ENCODE peak calls at places on chromosome X, in seven cellular contexts. Y is mammary epithelial cell; O is IMR-90; J is effector memory CD4-positive, alpha-beta T cell; M is CD4-positive, alpha-beta memory T cell; L is NT2/D1; C is GM23248. I is an unnamed sample.

GRCh38 chrX:37860731-37861130 is 13.4 kb upstream of the DYNLT3 start:
- DNase-seq in L (no peak), M (no peak), C (no peak), O (no peak), Y (no peak), J (no peak), I (no peak)

GRCh38 chrX:150364347-150365050 is 1.4 kb downstream of the MAMLD1 start:
- DNase-seq in C (peak; percentile 54), M (peak; percentile 12), J (no peak), O (peak; percentile 6), L (no peak), Y (peak; percentile 39), I (peak; percentile 18)

GRCh38 chrX:3738489-3738888 is 25.0 kb upstream of the PRKX start:
- DNase-seq in L (no peak), J (no peak), Y (no peak), O (no peak), C (no peak), M (no peak), I (no peak)

GRCh38 chrX:48936429-48937064 is 17.7 kb upstream of the PIM2 start:
- DNase-seq in Y (no peak), J (no peak), L (no peak), M (no peak), O (no peak), C (no peak), I (no peak)

GRCh38 chrX:103823591-103823990 is 8.5 kb downstream of the RAB9B start:
- DNase-seq in Y (no peak), O (peak; percentile 19), J (no peak), M (no peak), L (no peak), C (peak; percentile 51), I (no peak)

GRCh38 chrX:78517124-78517523 is 142.0 kb downstream of the RTL3 start:
- DNase-seq in C (no peak), L (no peak), O (no peak), M (peak; percentile 88), Y (peak; percentile 43), J (peak; percentile 60), I (no peak)

GRCh38 chrX:55874807-55875206 is 157.3 kb downstream of the RRAGB start:
- DNase-seq in M (no peak), Y (no peak), O (no peak), J (no peak), L (no peak), C (no peak), I (no peak)

GRCh38 chrX:108268434-108269080 is 169.7 kb downstream of the COL4A6 start:
- DNase-seq in C (peak; percentile 5), L (no peak), Y (peak; percentile 54), M (no peak), O (no peak), J (no peak), I (no peak)

GRCh38 chrX:135974279-135974856 is 580 bp upstream of the MMGT1 start:
- DNase-seq in O (peak; percentile 52), L (no peak), Y (no peak), M (peak; percentile 55), C (no peak), J (no peak), I (peak; percentile 71)

GRCh38 chrX:86014421-86014820 is 32.9 kb downstream of the CHM start:
- DNase-seq in C (no peak), J (no peak), Y (no peak), O (no peak), M (no peak), L (no peak), I (no peak)

GRCh38 chrX:118286066-118286758 is 59.7 kb upstream of the WDR44 start:
- DNase-seq in M (no peak), L (no peak), C (no peak), Y (no peak), J (no peak), O (no peak), I (no peak)

GRCh38 chrX:30992381-30992904 is 79.4 kb downstream of the FTHL17 start:
- DNase-seq in J (no peak), L (no peak), O (no peak), M (no peak), C (no peak), Y (peak; percentile 35), I (peak; percentile 67)

GRCh38 chrX:15903186-15903681 is 48.6 kb upstream of the AP1S2 start:
- DNase-seq in J (no peak), C (no peak), L (no peak), O (no peak), M (no peak), Y (no peak), I (peak; percentile 78)

GRCh38 chrX:30313322-30313721 is 4.1 kb upstream of the NR0B1 start:
- DNase-seq in L (no peak), O (no peak), J (no peak), Y (no peak), M (no peak), C (no peak), I (peak; percentile 77)

GRCh38 chrX:28133763-28134162 is 152.5 kb upstream of the DCAF8L1 start:
- DNase-seq in C (no peak), J (no peak), L (no peak), M (no peak), O (no peak), Y (no peak), I (no peak)

GRCh38 chrX:107496786-107497185 is 47.3 kb downstream of the FRMPD3 start:
- DNase-seq in O (no peak), C (no peak), Y (no peak), J (no peak), L (no peak), M (no peak), I (no peak)

GRCh38 chrX:124805486-124805885 is 459.1 kb downstream of the SH2D1A start:
- DNase-seq in Y (no peak), C (no peak), O (no peak), J (no peak), M (no peak), L (no peak), I (no peak)

GRCh38 chrX:109926118-109926517 is 76.8 kb upstream of the TMEM164 start:
- DNase-seq in L (no peak), J (no peak), M (no peak), O (no peak), Y (no peak), C (no peak), I (no peak)

GRCh38 chrX:138748480-138748879 is 37.0 kb upstream of the FGF13 start:
- DNase-seq in Y (no peak), J (no peak), L (no peak), O (peak; percentile 6), M (no peak), C (peak; percentile 39), I (peak; percentile 42)

GRCh38 chrX:31837445-31837844 is 765.6 kb upstream of the FTHL17 start:
- DNase-seq in C (no peak), Y (no peak), J (no peak), L (no peak), M (no peak), O (no peak), I (no peak)

GRCh38 chrX:111095974-111096870 is at the start of gene PAK3:
- DNase-seq in C (peak; percentile 15), Y (peak; percentile 69), M (peak; percentile 50), O (peak; percentile 64), L (peak; percentile 50), J (peak; percentile 41), I (peak; percentile 94)

GRCh38 chrX:100980608-100981497 is 11.3 kb downstream of the ARL13A start:
- DNase-seq in C (peak; percentile 73), O (peak; percentile 81), L (no peak), M (no peak), J (no peak), Y (peak; percentile 53), I (peak; percentile 13)

GRCh38 chrX:17519349-17519748 is 144.3 kb downstream of the NHS start:
- DNase-seq in C (peak; percentile 55), L (no peak), Y (no peak), M (no peak), J (no peak), O (peak; percentile 7), I (no peak)

DNA sequence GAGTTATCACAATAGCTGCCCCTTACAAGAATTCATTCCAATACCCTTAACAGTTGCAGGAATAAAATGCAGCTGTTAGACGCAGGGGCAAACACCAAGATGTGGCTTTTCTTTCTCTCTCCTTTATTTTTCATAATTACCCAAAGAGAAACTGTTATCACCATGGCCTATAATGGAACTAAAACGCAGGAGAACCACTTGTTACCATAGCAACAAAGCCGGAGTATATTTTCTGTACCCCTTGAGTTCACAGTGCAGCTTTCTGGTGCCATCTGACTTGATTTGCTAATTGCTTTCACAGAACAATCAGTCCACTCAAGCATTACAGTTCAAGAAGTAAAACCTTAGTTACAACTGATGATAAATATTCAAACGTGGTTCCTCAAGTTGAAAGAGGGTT is 157.9 kb downstream of the AMELX start:
- DNase-seq in O (no peak), J (no peak), M (no peak), C (no peak), Y (no peak), L (no peak), I (no peak)
- H3K4me1 ChIP-seq in O (peaks cover 3% of the 10 kb centered on the region), J (no peaks in the 10 kb centered on the region), M (no peaks in the 10 kb centered on the region), C (peaks cover 10% of the 10 kb centered on the region), Y (no peaks in the 10 kb centered on the region), L (no peaks in the 10 kb centered on the region), I (no peaks in the 10 kb centered on the region)

DNA sequence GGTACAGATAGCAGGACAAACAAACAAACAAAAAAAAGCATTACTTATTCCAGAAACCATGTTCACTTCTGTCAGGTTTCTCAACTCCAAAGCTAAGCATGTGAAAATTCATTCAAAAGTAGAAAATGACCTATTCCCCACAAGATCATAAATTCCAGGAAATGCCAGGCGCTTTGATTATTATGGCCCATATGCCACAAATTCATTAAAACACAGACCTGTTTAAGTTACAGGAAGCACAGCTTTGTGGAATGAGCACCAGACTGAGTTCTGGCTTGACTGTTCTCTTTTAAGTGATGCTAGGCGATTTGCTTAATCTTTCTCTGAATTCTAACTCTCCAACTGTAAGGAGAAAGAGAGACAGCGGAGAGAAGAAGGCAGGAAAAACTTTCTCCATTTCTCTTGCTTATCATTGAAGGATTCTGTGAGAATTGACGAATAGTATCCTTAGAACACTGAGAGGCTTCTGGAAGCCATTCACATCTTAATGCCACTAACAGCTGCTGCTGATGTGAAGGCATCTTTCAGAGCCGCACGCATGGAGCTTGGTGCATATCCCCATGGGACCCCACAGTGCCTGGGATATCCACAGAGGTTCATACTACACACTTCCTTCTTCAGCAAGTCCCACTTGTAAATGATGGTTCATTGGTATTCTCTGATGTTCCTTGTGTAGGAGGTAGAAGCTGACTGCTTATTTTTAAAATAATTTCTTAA is 138.0 kb downstream of the ZNF674 start:
- DNase-seq in L (no peak), M (no peak), J (no peak), C (peak; percentile 13), O (no peak), Y (no peak), I (peak; percentile 6)
- H3K4me1 ChIP-seq in L (no peaks in the 10 kb centered on the region), M (no peaks in the 10 kb centered on the region), J (no peaks in the 10 kb centered on the region), C (peaks cover 9% of the 10 kb centered on the region), O (no peaks in the 10 kb centered on the region), Y (peaks cover 5% of the 10 kb centered on the region), I (no peaks in the 10 kb centered on the region)

DNA sequence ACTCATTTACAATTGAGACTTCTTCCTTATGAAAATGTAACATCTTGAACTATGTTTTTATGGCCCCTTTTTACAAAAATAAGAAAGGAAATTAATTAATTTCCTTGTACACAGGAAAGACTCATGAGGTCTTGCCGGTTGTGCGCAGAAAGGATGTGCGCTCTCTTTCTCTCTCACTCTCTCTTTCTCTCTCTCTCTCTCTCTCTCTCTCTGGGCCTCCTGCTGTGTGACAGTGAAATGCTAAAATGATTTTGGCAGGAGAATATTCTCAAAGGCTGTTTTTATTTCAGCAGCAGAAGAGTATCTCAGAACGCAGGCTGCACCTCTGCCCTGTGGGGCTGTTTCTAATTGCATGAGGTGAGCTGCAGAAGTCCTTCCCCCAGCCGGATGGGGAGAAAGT is 349.0 kb downstream of the MID1IP1 start:
- DNase-seq in L (no peak), C (no peak), O (no peak), J (no peak), M (no peak), Y (no peak), I (no peak)
- H3K4me1 ChIP-seq in L (no peaks in the 10 kb centered on the region), C (no peaks in the 10 kb centered on the region), O (no peaks in the 10 kb centered on the region), J (no peaks in the 10 kb centered on the region), M (no peaks in the 10 kb centered on the region), Y (no peaks in the 10 kb centered on the region), I (peaks cover 5% of the 10 kb centered on the region)

GRCh38 chrX:22121161-22121560 is 89.0 kb downstream of the PHEX start:
- DNase-seq in L (no peak), J (no peak), M (no peak), Y (no peak), O (no peak), C (no peak), I (no peak)
- H3K4me1 ChIP-seq in L (peaks cover 2% of the 10 kb centered on the region), J (no peaks in the 10 kb centered on the region), M (no peaks in the 10 kb centered on the region), Y (peaks cover 49% of the 10 kb centered on the region), O (no peaks in the 10 kb centered on the region), C (peaks cover 4% of the 10 kb centered on the region), I (no peaks in the 10 kb centered on the region)